ENCODE peak calls at places on chromosomes 6 and 20, in four cellular contexts. One of them, this sample, is unnamed.
A peak's percentile ranks its signal among the peaks of the same experiment; 100 is the strongest.

GRCh38 chr6:111743859-111744692 is 129.2 kb downstream of the FYN start:
- DNase-seq in A549: no peak
- DNase-seq in HepG2: no peak
- DNase-seq in K562: no peak
- DNase-seq in this sample: no peak

GRCh38 chr20:59016795-59017492 is 2.3 kb upstream of the TUBB1 start:
- DNase-seq in A549: no peak
- DNase-seq in HepG2: peak; percentile 52
- DNase-seq in K562: no peak
- DNase-seq in this sample: no peak

GRCh38 chr20:16228722-16229121 is 344.5 kb downstream of the KIF16B start:
- DNase-seq in A549: no peak
- DNase-seq in HepG2: no peak
- DNase-seq in K562: peak; percentile 54
- DNase-seq in this sample: no peak

GRCh38 chr6:23980965-23981364 is 145.1 kb upstream of the NRSN1 start:
- DNase-seq in A549: no peak
- DNase-seq in HepG2: no peak
- DNase-seq in K562: no peak
- DNase-seq in this sample: no peak

GRCh38 chr6:168226832-168227434 is 92.6 kb downstream of the DACT2 start:
- DNase-seq in A549: no peak
- DNase-seq in HepG2: peak; percentile 41
- DNase-seq in K562: no peak
- DNase-seq in this sample: no peak

GRCh38 chr6:75876152-75876551 is 127.1 kb downstream of the MYO6 start:
- DNase-seq in A549: no peak
- DNase-seq in HepG2: no peak
- DNase-seq in K562: no peak
- DNase-seq in this sample: no peak

GRCh38 chr20:13147071-13147961 is 73.8 kb upstream of the ISM1 start:
- DNase-seq in A549: no peak
- DNase-seq in HepG2: no peak
- DNase-seq in K562: no peak
- DNase-seq in this sample: no peak

GRCh38 chr20:2800590-2801458 is at the start of gene CPXM1:
- DNase-seq in A549: no peak
- DNase-seq in HepG2: peak; percentile 46
- DNase-seq in K562: peak; percentile 61
- DNase-seq in this sample: no peak

GRCh38 chr6:160462551-160463109 is 114.5 kb downstream of the SLC22A3 start:
- DNase-seq in A549: no peak
- DNase-seq in HepG2: no peak
- DNase-seq in K562: no peak
- DNase-seq in this sample: peak; percentile 69

GRCh38 chr6:99521557-99522286 is 6.5 kb upstream of the USP45 start:
- DNase-seq in A549: no peak
- DNase-seq in HepG2: peak; percentile 6
- DNase-seq in K562: peak; percentile 55
- DNase-seq in this sample: no peak

GRCh38 chr6:159645659-159646058 is 47.4 kb downstream of the SOD2 start:
- DNase-seq in A549: no peak
- DNase-seq in HepG2: no peak
- DNase-seq in K562: no peak
- DNase-seq in this sample: no peak

GRCh38 chr6:150250826-150251225 is 108.0 kb downstream of the PPP1R14C start:
- DNase-seq in A549: no peak
- DNase-seq in HepG2: no peak
- DNase-seq in K562: peak; percentile 55
- DNase-seq in this sample: no peak

GRCh38 chr6:144063744-144064401 is 31.5 kb downstream of the SF3B5 start:
- DNase-seq in A549: peak; percentile 63
- DNase-seq in HepG2: peak; percentile 50
- DNase-seq in K562: peak; percentile 96
- DNase-seq in this sample: peak; percentile 59

GRCh38 chr6:41517473-41517872 is 28.7 kb upstream of the FOXP4 start:
- DNase-seq in A549: no peak
- DNase-seq in HepG2: no peak
- DNase-seq in K562: no peak
- DNase-seq in this sample: no peak

GRCh38 chr6:159249752-159250151 is 80.6 kb downstream of the FNDC1 start:
- DNase-seq in A549: no peak
- DNase-seq in HepG2: no peak
- DNase-seq in K562: no peak
- DNase-seq in this sample: no peak

GRCh38 chr6:159103396-159104162 is 58.8 kb upstream of the TAGAP start:
- DNase-seq in A549: no peak
- DNase-seq in HepG2: no peak
- DNase-seq in K562: no peak
- DNase-seq in this sample: no peak

GRCh38 chr6:147033267-147033666 is 170.9 kb upstream of the STXBP5 start:
- DNase-seq in A549: no peak
- DNase-seq in HepG2: no peak
- DNase-seq in K562: no peak
- DNase-seq in this sample: no peak

GRCh38 chr6:7173843-7174503 is 66.2 kb downstream of the RREB1 start:
- DNase-seq in A549: no peak
- DNase-seq in HepG2: no peak
- DNase-seq in K562: peak; percentile 91
- DNase-seq in this sample: no peak

GRCh38 chr20:58998656-58999055 is 8.4 kb downstream of the CTSZ start:
- DNase-seq in A549: no peak
- DNase-seq in HepG2: no peak
- DNase-seq in K562: no peak
- DNase-seq in this sample: no peak

GRCh38 chr6:40688214-40688761 is 101.1 kb upstream of the LRFN2 start:
- DNase-seq in A549: no peak
- DNase-seq in HepG2: no peak
- DNase-seq in K562: peak; percentile 46
- DNase-seq in this sample: no peak

GRCh38 chr6:101663099-101663498 is 269.6 kb downstream of the GRIK2 start:
- DNase-seq in A549: no peak
- DNase-seq in HepG2: no peak
- DNase-seq in K562: no peak
- DNase-seq in this sample: no peak

GRCh38 chr6:42962502-42963178 is 2.1 kb downstream of the GNMT start:
- DNase-seq in A549: no peak
- DNase-seq in HepG2: no peak
- DNase-seq in K562: no peak
- DNase-seq in this sample: no peak

GRCh38 chr20:8036771-8037170 is 17.2 kb upstream of the TMX4 start:
- DNase-seq in A549: no peak
- DNase-seq in HepG2: no peak
- DNase-seq in K562: no peak
- DNase-seq in this sample: no peak

GRCh38 chr20:6590891-6591679 is 176.4 kb upstream of the BMP2 start:
- DNase-seq in A549: no peak
- DNase-seq in HepG2: no peak
- DNase-seq in K562: no peak
- DNase-seq in this sample: no peak

GRCh38 chr6:35601331-35602132 is 87.2 kb downstream of the FKBP5 start:
- DNase-seq in A549: peak; percentile 47
- DNase-seq in HepG2: peak; percentile 63
- DNase-seq in K562: no peak
- DNase-seq in this sample: no peak

GRCh38 chr6:109743739-109744138 is 52.6 kb downstream of the FIG4 start:
- DNase-seq in A549: no peak
- DNase-seq in HepG2: no peak
- DNase-seq in K562: no peak
- DNase-seq in this sample: no peak

GRCh38 chr6:107743311-107743710 is 80.8 kb downstream of the SCML4 start:
- DNase-seq in A549: no peak
- DNase-seq in HepG2: no peak
- DNase-seq in K562: no peak
- DNase-seq in this sample: no peak

GRCh38 chr6:157597461-157598312 is 216.7 kb downstream of the ZDHHC14 start:
- DNase-seq in A549: peak; percentile 28
- DNase-seq in HepG2: peak; percentile 56
- DNase-seq in K562: peak; percentile 67
- DNase-seq in this sample: no peak

DNA sequence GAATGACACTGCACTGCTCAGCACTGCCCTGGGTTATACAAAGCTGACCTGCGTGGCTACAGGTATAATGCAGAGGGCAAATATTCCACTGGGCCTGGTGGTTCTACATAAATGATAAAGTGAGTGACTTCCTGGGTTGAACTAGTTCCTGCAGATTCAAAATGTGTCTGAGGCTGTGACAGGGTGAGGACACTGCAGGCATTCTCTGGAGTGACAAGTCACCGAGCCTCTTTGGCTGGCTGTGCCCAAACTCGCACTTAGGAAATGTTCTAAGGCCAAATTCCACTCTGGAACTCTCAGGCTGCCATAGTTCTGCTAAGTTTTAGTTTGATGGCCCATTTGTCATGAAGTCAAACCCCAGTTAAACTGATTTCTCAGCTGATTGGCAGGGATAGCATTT is 78.7 kb downstream of the INSM1 start:
- DNase-seq in A549: no peak
- DNase-seq in HepG2: no peak
- DNase-seq in K562: no peak
- DNase-seq in this sample: no peak
- TF ChIP-seq POLR2AphosphoS2 in A549: no peak
- TF ChIP-seq POLR2AphosphoS2 in HepG2: no peak
- TF ChIP-seq POLR2AphosphoS2 in K562: no peak
- TF ChIP-seq POLR2AphosphoS2 in this sample: no peak

DNA sequence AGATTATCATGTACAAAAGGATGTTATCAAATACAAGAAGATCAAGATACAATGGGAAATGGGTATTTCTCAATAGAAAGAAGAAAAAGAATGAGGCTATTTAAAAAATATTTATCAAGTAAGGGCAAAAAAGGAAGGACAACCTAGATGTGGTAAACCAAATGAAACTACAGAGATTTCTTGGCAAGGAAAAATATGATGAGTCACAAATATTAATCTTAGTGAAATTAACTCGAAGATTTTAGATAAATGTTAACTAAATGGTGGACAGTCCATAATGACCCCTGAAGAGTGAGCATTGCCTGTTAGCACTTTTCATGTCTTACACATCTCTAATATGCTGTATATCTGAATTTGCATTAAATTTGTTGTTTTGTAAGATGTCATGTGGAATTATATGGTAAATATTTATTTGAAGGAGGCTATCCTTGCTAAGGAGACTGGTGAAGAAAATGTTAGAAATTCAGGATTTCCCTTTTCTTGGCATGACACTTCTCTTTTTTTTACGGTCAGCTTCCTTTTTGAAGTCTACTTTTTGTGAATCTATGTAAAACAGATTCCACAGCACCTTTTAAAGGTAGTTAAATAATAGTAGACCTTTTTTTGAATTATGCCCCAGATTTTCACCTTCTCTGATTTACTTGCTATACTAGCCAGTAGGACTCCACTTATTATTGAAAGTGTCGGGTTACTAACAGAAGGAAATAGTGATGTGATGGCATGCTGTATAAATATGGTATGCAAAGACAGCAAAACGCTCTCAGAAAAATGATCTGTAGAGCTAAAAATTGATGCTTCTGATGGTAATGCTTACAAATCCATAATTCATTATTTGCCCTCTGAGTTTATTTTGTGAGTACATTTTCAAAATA is 120.5 kb downstream of the HIVEP1 start:
- DNase-seq in A549: no peak
- DNase-seq in HepG2: no peak
- DNase-seq in K562: no peak
- DNase-seq in this sample: no peak
- TF ChIP-seq POLR2AphosphoS2 in A549: no peak
- TF ChIP-seq POLR2AphosphoS2 in HepG2: no peak
- TF ChIP-seq POLR2AphosphoS2 in K562: no peak
- TF ChIP-seq POLR2AphosphoS2 in this sample: no peak

DNA sequence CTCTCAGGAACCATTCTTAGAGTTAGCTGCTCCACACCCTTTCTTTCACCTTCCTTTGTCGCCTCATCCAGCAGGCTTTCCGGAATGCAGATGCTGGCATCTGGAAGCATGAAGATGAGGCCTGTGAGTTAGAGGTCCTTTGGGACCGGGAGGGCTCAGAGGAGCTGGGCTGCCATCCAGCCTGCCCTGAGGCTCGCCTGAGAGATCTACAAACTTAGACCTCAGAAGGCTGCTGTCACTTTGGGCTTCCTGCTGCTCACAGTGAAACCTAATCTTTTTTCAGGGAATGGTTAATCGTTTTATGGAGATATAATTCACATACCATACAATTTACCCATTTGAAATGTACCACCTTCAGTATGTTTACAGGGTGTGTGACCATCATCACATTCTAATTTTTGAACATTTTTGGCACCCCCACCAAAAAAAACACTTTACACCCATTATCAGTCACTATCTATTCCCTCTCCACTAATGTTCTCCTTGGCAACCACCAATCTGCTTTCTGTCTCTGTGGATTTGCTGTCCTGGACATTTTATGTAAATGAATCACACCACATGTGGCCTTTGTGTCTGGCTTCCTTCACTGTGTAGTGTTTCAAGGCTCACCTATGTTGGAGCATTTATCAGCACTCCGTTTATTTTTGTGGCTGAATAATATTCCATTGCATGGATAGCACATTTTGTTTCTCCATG is 20.0 kb upstream of the MPC1 start:
- DNase-seq in A549: no peak
- DNase-seq in HepG2: no peak
- DNase-seq in K562: no peak
- DNase-seq in this sample: no peak
- TF ChIP-seq POLR2AphosphoS2 in A549: no peak
- TF ChIP-seq POLR2AphosphoS2 in HepG2: no peak
- TF ChIP-seq POLR2AphosphoS2 in K562: no peak
- TF ChIP-seq POLR2AphosphoS2 in this sample: no peak

GRCh38 chr20:62287759-62288534 is 14.8 kb upstream of the ADRM1 start:
- DNase-seq in A549: no peak
- DNase-seq in HepG2: no peak
- DNase-seq in K562: no peak
- DNase-seq in this sample: no peak
- TF ChIP-seq POLR2AphosphoS2 in A549: no peak
- TF ChIP-seq POLR2AphosphoS2 in HepG2: no peak
- TF ChIP-seq POLR2AphosphoS2 in K562: no peak
- TF ChIP-seq POLR2AphosphoS2 in this sample: no peak

GRCh38 chr20:37501940-37502339 is 19.1 kb upstream of the NNAT start:
- DNase-seq in A549: peak; percentile 24
- DNase-seq in HepG2: no peak
- DNase-seq in K562: no peak
- DNase-seq in this sample: no peak
- TF ChIP-seq POLR2AphosphoS2 in A549: no peak
- TF ChIP-seq POLR2AphosphoS2 in HepG2: no peak
- TF ChIP-seq POLR2AphosphoS2 in K562: no peak
- TF ChIP-seq POLR2AphosphoS2 in this sample: no peak

GRCh38 chr20:62402456-62402855 is 4.6 kb downstream of the CABLES2 start:
- DNase-seq in A549: no peak
- DNase-seq in HepG2: no peak
- DNase-seq in K562: no peak
- DNase-seq in this sample: no peak

GRCh38 chr20:62405108-62405980 is 1.7 kb downstream of the CABLES2 start:
- DNase-seq in A549: peak; percentile 43
- DNase-seq in HepG2: peak; percentile 65
- DNase-seq in K562: peak; percentile 64
- DNase-seq in this sample: no peak

GRCh38 chr20:62403331-62403730 is 3.8 kb downstream of the CABLES2 start:
- DNase-seq in A549: no peak
- DNase-seq in HepG2: no peak
- DNase-seq in K562: no peak
- DNase-seq in this sample: no peak

GRCh38 chr20:62404761-62405107 is 2.4 kb downstream of the CABLES2 start:
- DNase-seq in A549: no peak
- DNase-seq in HepG2: no peak
- DNase-seq in K562: no peak
- DNase-seq in this sample: no peak

GRCh38 chr20:62404112-62404665 is 2.9 kb downstream of the CABLES2 start:
- DNase-seq in A549: no peak
- DNase-seq in HepG2: no peak
- DNase-seq in K562: no peak
- DNase-seq in this sample: no peak
- TF ChIP-seq POLR2AphosphoS2 in A549: no peak
- TF ChIP-seq POLR2AphosphoS2 in HepG2: no peak
- TF ChIP-seq POLR2AphosphoS2 in K562: no peak
- TF ChIP-seq POLR2AphosphoS2 in this sample: no peak

This sample was measured in GM12878.